ENCODE peak calls at places on chromosome 14, in four cellular contexts. Y is K562, A is WTC11, D is HepG2. L is an unnamed sample.
A peak's percentile ranks its signal among the peaks of the same experiment; 100 is the strongest.

GRCh38 chr14:83992857-83993256 is 1537.1 kb upstream of the FLRT2 start:
- DNase-seq in D (no peak), Y (no peak), A (no peak), L (no peak)

GRCh38 chr14:21241218-21241819 is 27.9 kb downstream of the HNRNPC start:
- DNase-seq in A (no peak), Y (no peak), D (no peak), L (no peak)

GRCh38 chr14:61186793-61187641 is 94.1 kb downstream of the TMEM30B start:
- DNase-seq in A (no peak), D (no peak), Y (no peak), L (no peak)

GRCh38 chr14:49870908-49871307 is 18.3 kb upstream of the NEMF start:
- DNase-seq in A (no peak), Y (no peak), D (no peak), L (no peak)

GRCh38 chr14:26104686-26105085 is 493.1 kb downstream of the NOVA1 start:
- DNase-seq in D (no peak), A (no peak), Y (no peak), L (no peak)

GRCh38 chr14:29273513-29273912 is 506.9 kb downstream of the FOXG1 start:
- DNase-seq in Y (no peak), A (no peak), D (no peak), L (no peak)

GRCh38 chr14:101185081-101185835 is 281.7 kb upstream of the RTL1 start:
- DNase-seq in A (no peak), D (no peak), Y (no peak), L (no peak)

GRCh38 chr14:43003845-43004244 is 1397.2 kb downstream of the LRFN5 start:
- DNase-seq in Y (no peak), A (no peak), D (peak; percentile 13), L (peak; percentile 5)

GRCh38 chr14:97602438-97603117 is 805.4 kb downstream of the VRK1 start:
- DNase-seq in D (no peak), A (no peak), Y (no peak), L (no peak)

GRCh38 chr14:77986808-77987207 is 183.4 kb upstream of the NRXN3 start:
- DNase-seq in A (no peak), Y (no peak), D (no peak), L (no peak)

GRCh38 chr14:98022541-98023520 is 1225.6 kb downstream of the VRK1 start:
- DNase-seq in A (peak; percentile 10), Y (no peak), D (no peak), L (no peak)

GRCh38 chr14:65780566-65780965 is 368.0 kb downstream of the FUT8 start:
- DNase-seq in Y (no peak), D (no peak), A (no peak), L (no peak)

GRCh38 chr14:36857136-36857535 is 195.5 kb downstream of the PAX9 start:
- DNase-seq in Y (no peak), A (peak; percentile 25), D (no peak), L (no peak)

GRCh38 chr14:52352546-52352945 is 38.4 kb downstream of the PTGER2 start:
- DNase-seq in D (no peak), A (no peak), Y (no peak), L (no peak)

GRCh38 chr14:95222870-95223398 is 65.6 kb upstream of the DICER1 start:
- DNase-seq in Y (no peak), A (no peak), D (peak; percentile 21), L (no peak)

GRCh38 chr14:64748995-64749714 is 44.9 kb downstream of the PLEKHG3 start:
- DNase-seq in D (no peak), A (no peak), Y (no peak), L (no peak)

GRCh38 chr14:101175731-101176534 is 272.4 kb upstream of the RTL1 start:
- DNase-seq in Y (no peak), A (no peak), D (no peak), L (no peak)

GRCh38 chr14:24176599-24176998 is 4.7 kb downstream of the REC8 start:
- DNase-seq in D (no peak), A (no peak), Y (no peak), L (no peak)

GRCh38 chr14:99554184-99554583 is 49.8 kb downstream of the CCDC85C start:
- DNase-seq in D (no peak), A (no peak), Y (no peak), L (no peak)

GRCh38 chr14:21414137-21414631 is 30.4 kb upstream of the SUPT16H start:
- DNase-seq in A (no peak), Y (no peak), D (no peak), L (no peak)

GRCh38 chr14:33297565-33297964 is 358.9 kb downstream of the NPAS3 start:
- DNase-seq in D (no peak), A (no peak), Y (no peak), L (no peak)

DNA sequence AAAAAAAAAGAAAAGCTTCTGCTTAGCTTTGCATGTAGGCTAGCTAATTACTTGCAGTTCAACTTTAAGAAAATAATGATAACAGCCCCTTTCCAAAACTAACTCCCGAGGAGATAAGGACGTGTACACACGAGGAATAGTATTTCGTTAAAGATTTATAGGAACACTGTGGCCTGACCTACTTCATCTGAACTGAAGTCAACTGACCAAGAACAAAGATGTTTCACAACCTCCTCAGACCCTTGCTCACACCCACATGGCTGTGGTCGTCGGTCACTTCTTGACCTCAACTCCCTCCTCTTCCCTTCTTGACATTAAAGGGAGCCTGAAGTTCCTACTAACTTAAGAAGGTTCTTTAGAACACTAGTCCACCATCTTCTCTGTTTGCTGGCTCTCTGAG is 25.3 kb upstream of the FAM181A start:
- DNase-seq in A (no peak), Y (no peak), D (no peak), L (no peak)
- TF ChIP-seq ELF4 in A (no peak), Y (no peak), D (no peak), L (no peak)

GRCh38 chr14:92990456-92991430 is 67.8 kb downstream of the CHGA start:
- DNase-seq in D (no peak), Y (no peak), A (no peak), L (no peak)
- TF ChIP-seq ELF4 in D (no peak), Y (no peak), A (no peak), L (no peak)

GRCh38 chr14:51173863-51174262 is 66.2 kb upstream of the TMX1 start:
- DNase-seq in Y (no peak), A (no peak), D (no peak), L (no peak)
- TF ChIP-seq ELF4 in Y (no peak), A (no peak), D (no peak), L (no peak)

GRCh38 chr14:104724981-104725771 is 1.1 kb downstream of the ADSS1 start:
- DNase-seq in A (peak; percentile 59), Y (peak; percentile 17), D (peak; percentile 43), L (no peak)
- TF ChIP-seq ELF4 in A (no peak), Y (no peak), D (no peak), L (no peak)

DNA sequence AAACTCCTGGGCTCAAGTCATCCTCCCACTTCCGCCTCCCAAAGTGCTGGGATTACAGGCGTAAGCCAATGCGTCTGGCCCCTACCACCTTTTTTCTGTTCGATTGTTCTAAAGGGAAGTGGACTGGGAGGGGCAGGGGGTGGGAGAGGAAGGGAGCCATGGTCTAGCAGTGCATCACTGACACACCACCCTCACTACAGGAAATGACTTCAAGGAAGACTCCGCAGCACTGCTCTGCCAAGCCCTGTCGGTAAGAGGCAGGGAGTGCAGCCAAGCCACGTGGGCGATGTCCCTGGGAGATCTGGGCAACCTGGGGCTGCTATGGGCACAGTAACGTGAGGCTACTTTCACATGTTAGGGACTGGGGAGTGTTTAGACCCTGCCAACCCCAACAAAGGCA is 18.0 kb downstream of the LRRC74A start:
- DNase-seq in D (no peak), A (no peak), Y (no peak), L (no peak)
- TF ChIP-seq ELF4 in D (no peak), A (no peak), Y (no peak), L (no peak)

DNA sequence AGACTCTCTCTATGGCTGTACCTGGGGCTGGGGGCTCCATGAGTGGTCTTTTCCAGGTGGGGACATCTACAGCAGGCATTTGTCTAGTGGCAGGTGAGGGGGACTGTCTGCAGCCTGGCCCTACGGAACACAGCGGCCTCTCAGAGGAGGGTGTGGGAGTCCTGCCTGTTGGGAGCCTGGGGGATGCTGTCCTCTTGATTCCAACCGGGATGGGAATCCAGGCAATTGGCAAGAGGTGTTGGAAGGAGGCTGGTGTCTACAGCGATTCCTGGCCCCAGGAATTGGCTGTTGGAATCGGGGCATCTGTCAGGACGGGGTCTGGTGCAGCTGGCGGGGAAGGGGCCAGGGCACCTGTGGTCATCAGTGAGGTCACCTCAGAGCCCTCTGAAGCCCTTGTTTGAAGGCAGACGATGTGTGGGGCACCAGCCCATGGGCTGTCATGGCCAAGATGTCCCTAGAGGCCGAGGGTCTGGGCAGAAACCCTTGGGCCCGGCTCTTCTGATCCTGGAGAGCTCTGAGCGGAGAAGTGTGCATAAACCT is 386.3 kb downstream of the TMEM121 start:
- DNase-seq in A (no peak), D (no peak), Y (no peak), L (no peak)
- TF ChIP-seq ELF4 in A (no peak), D (no peak), Y (no peak), L (no peak)

GRCh38 chr14:55869397-55870049 is 248.7 kb upstream of the PELI2 start:
- DNase-seq in Y (no peak), D (no peak), A (no peak), L (no peak)

GRCh38 chr14:55867726-55868125 is 250.5 kb upstream of the PELI2 start:
- DNase-seq in A (no peak), Y (no peak), D (no peak), L (no peak)

GRCh38 chr14:55864890-55865655 is 253.1 kb upstream of the PELI2 start:
- DNase-seq in A (peak; percentile 64), Y (peak; percentile 23), D (no peak), L (no peak)
- TF ChIP-seq ELF4 in A (no peak), Y (no peak), D (no peak), L (no peak)

GRCh38 chr14:104112113-104112505 is 26.3 kb upstream of the KIF26A start:
- DNase-seq in Y (no peak), D (no peak), A (no peak), L (no peak)

GRCh38 chr14:104112609-104113571 is 25.5 kb upstream of the KIF26A start:
- DNase-seq in D (no peak), A (peak; percentile 7), Y (no peak), L (no peak)

GRCh38 chr14:104114421-104115130 is 23.8 kb upstream of the KIF26A start:
- DNase-seq in D (no peak), A (no peak), Y (no peak), L (no peak)

GRCh38 chr14:104115131-104115600 is 23.2 kb upstream of the KIF26A start:
- DNase-seq in A (no peak), D (no peak), Y (no peak), L (no peak)

GRCh38 chr14:104113631-104114420 is 24.6 kb upstream of the KIF26A start:
- DNase-seq in D (no peak), A (no peak), Y (no peak), L (no peak)
- TF ChIP-seq ELF4 in D (no peak), A (no peak), Y (no peak), L (no peak)

GRCh38 chr14:67240978-67241415 is 238 bp upstream of the PALS1 start:
- DNase-seq in D (peak; percentile 90), A (peak; percentile 95), Y (peak; percentile 91), L (peak; percentile 90)

GRCh38 chr14:67240168-67240932 is 885 bp upstream of the PALS1 start:
- DNase-seq in Y (no peak), A (peak; percentile 16), D (peak; percentile 15), L (peak; percentile 17)

GRCh38 chr14:67245104-67245503 is 3.9 kb downstream of the PALS1 start:
- DNase-seq in Y (no peak), A (no peak), D (no peak), L (no peak)

GRCh38 chr14:67239582-67239981 is 1.7 kb upstream of the PALS1 start:
- DNase-seq in Y (no peak), D (no peak), A (no peak), L (no peak)

GRCh38 chr14:67241416-67242362 is at the start of gene PALS1:
- DNase-seq in Y (peak; percentile 76), D (peak; percentile 62), A (no peak), L (peak; percentile 58)
- TF ChIP-seq ELF4 in Y (no peak), D (no peak), A (no peak), L (no peak)

L was measured in HEK293T.